ENCODE peak calls at places on chromosomes 11 and 22, in seven cellular contexts. O is effector memory CD4-positive, alpha-beta T cell; B is psoas muscle; W is brain microvascular endothelial cell; T is ovary; Y is hepatocyte; J is adrenal gland. S is an unnamed sample.

GRCh38 chr22:41620646-41621098 is at the start of gene DESI1:
- DNase-seq in O (no peak), B (no peak), W (no peak), T (no peak), Y (peak), J (peak), S (no peak)

GRCh38 chr22:44667829-44668189 is 34.2 kb upstream of the PRR5 start:
- DNase-seq in O (peak), B (peak), W (no peak), T (no peak), Y (no peak), J (no peak), S (no peak)

GRCh38 chr11:3967695-3968094 is 112.2 kb downstream of the STIM1 start:
- DNase-seq in O (no peak), B (no peak), W (no peak), T (no peak), Y (no peak), J (no peak), S (no peak)

GRCh38 chr11:113664069-113664980 is 41.8 kb downstream of the TMPRSS5 start:
- DNase-seq in O (no peak), B (no peak), W (peak), T (no peak), Y (peak), J (no peak), S (peak)

GRCh38 chr11:57427692-57428082 is 766 bp upstream of the SLC43A3 start:
- DNase-seq in O (no peak), B (peak), W (no peak), T (peak), Y (no peak), J (peak), S (no peak)

GRCh38 chr11:117639601-117640000 is 157.4 kb downstream of the DSCAML1 start:
- DNase-seq in O (no peak), B (no peak), W (no peak), T (no peak), Y (no peak), J (no peak), S (no peak)

GRCh38 chr11:111359223-111360149 is 19.6 kb downstream of the POU2AF1 start:
- DNase-seq in O (no peak), B (no peak), W (no peak), T (no peak), Y (no peak), J (no peak), S (no peak)

GRCh38 chr11:16902979-16903378 is 111.2 kb downstream of the PLEKHA7 start:
- DNase-seq in O (no peak), B (no peak), W (no peak), T (no peak), Y (no peak), J (no peak), S (no peak)

GRCh38 chr11:4626207-4627105 is 10.8 kb upstream of the OR51D1 start:
- DNase-seq in O (no peak), B (no peak), W (peak), T (peak), Y (peak), J (peak), S (peak)

GRCh38 chr22:30392661-30393321 is 4.0 kb upstream of the SEC14L2 start:
- DNase-seq in O (no peak), B (no peak), W (no peak), T (no peak), Y (no peak), J (no peak), S (no peak)

GRCh38 chr11:64313491-64314145 is 3.7 kb downstream of the TRMT112 start:
- DNase-seq in O (no peak), B (peak), W (no peak), T (peak), Y (no peak), J (peak), S (no peak)

GRCh38 chr11:8814209-8814922 is 96.6 kb upstream of the AKIP1 start:
- DNase-seq in O (no peak), B (no peak), W (no peak), T (no peak), Y (peak), J (no peak), S (no peak)

GRCh38 chr11:34757026-34757451 is 136.1 kb downstream of the EHF start:
- DNase-seq in O (no peak), B (no peak), W (no peak), T (no peak), Y (peak), J (no peak), S (no peak)

GRCh38 chr11:94654201-94654600 is 87.0 kb downstream of the PIWIL4 start:
- DNase-seq in O (no peak), B (no peak), W (no peak), T (no peak), Y (no peak), J (no peak), S (no peak)

GRCh38 chr11:94650756-94651155 is 83.6 kb downstream of the PIWIL4 start:
- DNase-seq in O (no peak), B (peak), W (peak), T (peak), Y (peak), J (peak), S (peak)

GRCh38 chr11:94653561-94653960 is 86.4 kb downstream of the PIWIL4 start:
- DNase-seq in O (no peak), B (no peak), W (no peak), T (no peak), Y (no peak), J (no peak), S (no peak)

GRCh38 chr11:94655291-94655690 is 88.1 kb downstream of the PIWIL4 start:
- DNase-seq in O (no peak), B (no peak), W (no peak), T (no peak), Y (no peak), J (no peak), S (no peak)

DNA sequence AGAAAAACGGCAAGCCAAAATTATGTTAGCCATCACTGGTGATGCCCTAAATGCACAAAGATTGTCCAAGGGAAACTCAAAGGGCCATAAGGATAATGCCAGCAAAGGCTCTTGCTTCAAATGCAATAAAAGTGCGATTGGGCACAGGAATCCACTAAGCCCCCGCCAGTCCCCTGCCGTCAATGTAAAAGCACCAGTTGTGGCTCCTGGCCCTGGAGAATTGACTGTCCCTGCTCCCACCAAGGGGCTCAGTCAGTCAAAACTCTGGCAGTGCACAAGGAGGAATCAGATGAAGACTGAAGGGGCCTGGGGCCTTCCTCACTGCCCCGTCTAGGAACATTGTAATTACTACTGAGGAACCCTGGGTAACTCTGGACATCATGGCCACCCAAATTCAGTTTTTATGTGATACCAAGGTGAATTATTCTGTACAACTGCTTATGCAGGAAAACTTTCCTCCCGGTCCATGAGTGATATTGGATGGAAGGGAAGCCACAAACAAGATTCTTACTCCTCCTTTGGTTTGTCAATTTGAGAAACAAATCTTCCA is 85.6 kb downstream of the PIWIL4 start:
- DNase-seq in O (no peak), B (no peak), W (no peak), T (no peak), Y (no peak), J (no peak), S (no peak)
- H3K4me3 ChIP-seq in O (no peak), B (no peak), W (no peak), T (no peak), Y (no peak), J (no peak), S (no peak)

DNA sequence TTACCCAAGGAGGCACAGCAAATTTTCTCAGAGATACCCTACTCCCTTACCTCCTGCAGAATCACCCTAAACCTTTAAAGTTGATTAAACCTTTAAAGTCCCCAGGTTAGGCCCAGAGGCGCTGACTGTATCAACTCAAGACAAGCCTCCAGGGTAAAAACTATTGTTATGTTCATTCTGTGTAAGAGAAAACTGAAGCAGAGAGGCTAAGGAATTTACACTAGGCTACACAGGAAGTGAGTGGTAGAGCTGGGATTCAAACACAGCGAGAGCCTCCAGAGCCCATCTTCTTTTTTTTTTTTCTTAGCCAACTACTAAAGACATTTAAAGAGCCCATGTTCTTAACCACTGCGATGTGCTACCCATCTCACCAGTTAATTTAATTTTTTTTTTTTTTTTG is 56.3 kb upstream of the GRK3 start:
- DNase-seq in O (no peak), B (no peak), W (no peak), T (no peak), Y (no peak), J (no peak), S (no peak)
- H3K4me3 ChIP-seq in O (no peak), B (no peak), W (no peak), T (no peak), Y (no peak), J (no peak), S (no peak)

GRCh38 chr11:19718976-19719375 is 6.3 kb downstream of the NAV2 start:
- DNase-seq in O (no peak), B (no peak), W (no peak), T (no peak), Y (no peak), J (no peak), S (no peak)
- H3K4me3 ChIP-seq in O (no peak), B (no peak), W (no peak), T (no peak), Y (no peak), J (no peak), S (no peak)

DNA sequence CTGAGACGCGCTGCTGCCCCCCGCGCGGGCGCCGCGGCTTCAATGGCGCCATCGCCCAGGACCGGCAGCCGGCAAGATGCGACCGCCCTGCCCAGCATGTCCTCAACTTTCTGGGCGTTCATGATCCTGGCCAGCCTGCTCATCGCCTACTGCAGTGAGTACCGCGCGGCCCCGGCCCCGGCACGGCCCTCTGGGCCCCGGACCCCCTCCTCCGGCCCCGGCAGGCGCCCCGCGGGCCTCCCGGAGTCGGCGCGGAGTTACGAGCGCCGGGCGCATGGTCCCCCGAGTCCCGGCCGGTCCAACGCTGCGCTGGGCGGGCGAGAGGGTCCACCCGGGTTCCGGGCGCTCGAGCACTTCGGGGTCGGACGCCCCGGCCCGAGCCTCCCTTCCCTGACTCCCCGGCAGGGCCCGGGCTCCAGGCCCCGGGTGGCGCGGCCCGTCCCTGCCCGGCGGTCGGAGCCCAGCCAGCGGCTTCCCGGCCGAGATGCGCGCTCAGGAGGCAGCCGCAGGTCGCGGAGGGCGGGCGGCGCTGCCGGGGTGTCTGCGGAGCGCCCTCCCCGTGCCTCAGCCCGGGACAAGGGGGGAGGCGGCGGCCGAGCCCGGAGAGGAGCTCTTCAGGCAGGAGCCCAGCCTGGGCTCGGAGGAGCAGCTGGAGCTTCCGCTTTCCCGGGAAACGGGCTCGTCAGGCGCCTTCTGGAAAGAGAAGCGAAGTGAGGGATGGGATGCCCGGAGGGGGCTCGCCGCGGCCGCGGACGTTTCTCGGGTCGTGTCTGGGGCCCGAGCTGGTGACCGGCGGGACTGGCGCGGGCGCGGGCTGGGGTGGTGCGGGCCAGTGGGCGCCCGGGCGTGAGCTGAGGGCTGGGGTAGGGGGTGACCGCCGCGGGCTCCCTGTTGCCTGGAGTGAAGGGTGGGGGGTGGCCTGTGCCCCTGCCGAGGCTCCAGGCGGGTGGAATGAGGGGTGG is 1337.8 kb downstream of the BRD1 start:
- DNase-seq in O (no peak), B (no peak), W (no peak), T (no peak), Y (peak), J (no peak), S (no peak)
- H3K4me3 ChIP-seq in O (no peak), B (peak), W (peak), T (peak), Y (peak), J (no peak), S (peak)